ENCODE peak calls at places on chromosomes 7 and 10, in five cellular contexts. One of them, this sample, is unnamed.

GRCh38 chr7:134355925-134356324 is 39.2 kb upstream of the SLC35B4 start:
- DNase-seq in GM12878: no peak
- DNase-seq in HEK293T: no peak
- DNase-seq in K562: no peak
- DNase-seq in SK-N-SH: no peak
- DNase-seq in this sample: peak

GRCh38 chr7:140404565-140405080 is 765 bp downstream of the RAB19 start:
- DNase-seq in GM12878: no peak
- DNase-seq in HEK293T: no peak
- DNase-seq in K562: no peak
- DNase-seq in SK-N-SH: no peak
- DNase-seq in this sample: no peak

GRCh38 chr7:1818581-1819200 is 148.6 kb downstream of the ELFN1 start:
- DNase-seq in GM12878: no peak
- DNase-seq in HEK293T: no peak
- DNase-seq in K562: no peak
- DNase-seq in SK-N-SH: peak
- DNase-seq in this sample: no peak

GRCh38 chr10:73850863-73851461 is 23.4 kb downstream of the CAMK2G start:
- DNase-seq in GM12878: no peak
- DNase-seq in HEK293T: no peak
- DNase-seq in K562: no peak
- DNase-seq in SK-N-SH: peak
- DNase-seq in this sample: no peak

GRCh38 chr10:24012249-24012803 is 196.6 kb upstream of the KIAA1217 start:
- DNase-seq in GM12878: no peak
- DNase-seq in HEK293T: no peak
- DNase-seq in K562: no peak
- DNase-seq in SK-N-SH: no peak
- DNase-seq in this sample: no peak

GRCh38 chr10:77975086-77975666 is 48.6 kb upstream of the DLG5 start:
- DNase-seq in GM12878: no peak
- DNase-seq in HEK293T: no peak
- DNase-seq in K562: no peak
- DNase-seq in SK-N-SH: no peak
- DNase-seq in this sample: peak

GRCh38 chr10:64067009-64067606 is 545.9 kb downstream of the REEP3 start:
- DNase-seq in GM12878: no peak
- DNase-seq in HEK293T: no peak
- DNase-seq in K562: no peak
- DNase-seq in SK-N-SH: no peak
- DNase-seq in this sample: no peak

GRCh38 chr7:143519411-143520131 is 41.9 kb downstream of the TAS2R41 start:
- DNase-seq in GM12878: no peak
- DNase-seq in HEK293T: no peak
- DNase-seq in K562: no peak
- DNase-seq in SK-N-SH: no peak
- DNase-seq in this sample: no peak

GRCh38 chr10:86207226-86207625 is 159.4 kb downstream of the GRID1 start:
- DNase-seq in GM12878: no peak
- DNase-seq in HEK293T: no peak
- DNase-seq in K562: no peak
- DNase-seq in SK-N-SH: no peak
- DNase-seq in this sample: no peak

GRCh38 chr7:117066668-117067067 is 113.4 kb downstream of the ST7 start:
- DNase-seq in GM12878: no peak
- DNase-seq in HEK293T: no peak
- DNase-seq in K562: no peak
- DNase-seq in SK-N-SH: no peak
- DNase-seq in this sample: no peak

GRCh38 chr10:88070080-88070880 is 206.9 kb downstream of the PTEN start:
- DNase-seq in GM12878: peak
- DNase-seq in HEK293T: peak
- DNase-seq in K562: no peak
- DNase-seq in SK-N-SH: no peak
- DNase-seq in this sample: no peak

GRCh38 chr7:115087437-115087836 is 165.5 kb downstream of the MDFIC start:
- DNase-seq in GM12878: no peak
- DNase-seq in HEK293T: no peak
- DNase-seq in K562: no peak
- DNase-seq in SK-N-SH: no peak
- DNase-seq in this sample: peak

GRCh38 chr10:119444866-119445265 is 97.7 kb downstream of the RGS10 start:
- DNase-seq in GM12878: no peak
- DNase-seq in HEK293T: no peak
- DNase-seq in K562: no peak
- DNase-seq in SK-N-SH: no peak
- DNase-seq in this sample: no peak

GRCh38 chr7:26843696-26844095 is 20.7 kb downstream of the SKAP2 start:
- DNase-seq in GM12878: no peak
- DNase-seq in HEK293T: peak
- DNase-seq in K562: no peak
- DNase-seq in SK-N-SH: no peak
- DNase-seq in this sample: no peak

GRCh38 chr7:130006771-130007170 is 44.4 kb downstream of the ZC3HC1 start:
- DNase-seq in GM12878: no peak
- DNase-seq in HEK293T: no peak
- DNase-seq in K562: no peak
- DNase-seq in SK-N-SH: no peak
- DNase-seq in this sample: no peak

GRCh38 chr10:84217746-84218145 is 7.6 kb downstream of the LRIT2 start:
- DNase-seq in GM12878: no peak
- DNase-seq in HEK293T: no peak
- DNase-seq in K562: no peak
- DNase-seq in SK-N-SH: no peak
- DNase-seq in this sample: no peak

GRCh38 chr10:46518028-46518725 is 38.3 kb downstream of the GPRIN2 start:
- DNase-seq in GM12878: no peak
- DNase-seq in HEK293T: no peak
- DNase-seq in K562: no peak
- DNase-seq in SK-N-SH: no peak
- DNase-seq in this sample: no peak

GRCh38 chr7:100160067-100160466 is 1.5 kb upstream of the TRAPPC14 start:
- DNase-seq in GM12878: no peak
- DNase-seq in HEK293T: no peak
- DNase-seq in K562: no peak
- DNase-seq in SK-N-SH: no peak
- DNase-seq in this sample: no peak

GRCh38 chr10:104146871-104147270 is 24.9 kb downstream of the SFR1 start:
- DNase-seq in GM12878: no peak
- DNase-seq in HEK293T: no peak
- DNase-seq in K562: no peak
- DNase-seq in SK-N-SH: no peak
- DNase-seq in this sample: no peak

GRCh38 chr10:129642427-129642826 is 175.4 kb downstream of the MGMT start:
- DNase-seq in GM12878: no peak
- DNase-seq in HEK293T: no peak
- DNase-seq in K562: no peak
- DNase-seq in SK-N-SH: no peak
- DNase-seq in this sample: peak

GRCh38 chr7:145497911-145498525 is 618.6 kb upstream of the CNTNAP2 start:
- DNase-seq in GM12878: no peak
- DNase-seq in HEK293T: no peak
- DNase-seq in K562: no peak
- DNase-seq in SK-N-SH: no peak
- DNase-seq in this sample: no peak

GRCh38 chr10:115918812-115919211 is 354.2 kb downstream of the GFRA1 start:
- DNase-seq in GM12878: no peak
- DNase-seq in HEK293T: no peak
- DNase-seq in K562: no peak
- DNase-seq in SK-N-SH: no peak
- DNase-seq in this sample: no peak

GRCh38 chr10:42594246-42594650 is 44.1 kb downstream of the ZNF33B start:
- DNase-seq in GM12878: no peak
- DNase-seq in HEK293T: no peak
- DNase-seq in K562: no peak
- DNase-seq in SK-N-SH: no peak
- DNase-seq in this sample: no peak

GRCh38 chr7:141660259-141660658 is 41.7 kb downstream of the DENND11 start:
- DNase-seq in GM12878: no peak
- DNase-seq in HEK293T: no peak
- DNase-seq in K562: no peak
- DNase-seq in SK-N-SH: no peak
- DNase-seq in this sample: no peak

GRCh38 chr10:323651-324293 is 188.5 kb downstream of the ZMYND11 start:
- DNase-seq in GM12878: peak
- DNase-seq in HEK293T: no peak
- DNase-seq in K562: peak
- DNase-seq in SK-N-SH: no peak
- DNase-seq in this sample: peak

GRCh38 chr7:55366461-55367138 is 1.5 kb downstream of the LANCL2 start:
- DNase-seq in GM12878: peak
- DNase-seq in HEK293T: peak
- DNase-seq in K562: peak
- DNase-seq in SK-N-SH: peak
- DNase-seq in this sample: peak
- TF ChIP-seq FOXM1 in GM12878: no peak
- TF ChIP-seq FOXM1 in HEK293T: no peak
- TF ChIP-seq FOXM1 in K562: peak
- TF ChIP-seq FOXM1 in SK-N-SH: peak
- TF ChIP-seq FOXM1 in this sample: no peak

GRCh38 chr7:138000081-138000701 is 1.7 kb downstream of the CREB3L2 start:
- DNase-seq in GM12878: no peak
- DNase-seq in HEK293T: peak
- DNase-seq in K562: peak
- DNase-seq in SK-N-SH: no peak
- DNase-seq in this sample: peak
- TF ChIP-seq FOXM1 in GM12878: no peak
- TF ChIP-seq FOXM1 in HEK293T: no peak
- TF ChIP-seq FOXM1 in K562: no peak
- TF ChIP-seq FOXM1 in SK-N-SH: no peak
- TF ChIP-seq FOXM1 in this sample: no peak

DNA sequence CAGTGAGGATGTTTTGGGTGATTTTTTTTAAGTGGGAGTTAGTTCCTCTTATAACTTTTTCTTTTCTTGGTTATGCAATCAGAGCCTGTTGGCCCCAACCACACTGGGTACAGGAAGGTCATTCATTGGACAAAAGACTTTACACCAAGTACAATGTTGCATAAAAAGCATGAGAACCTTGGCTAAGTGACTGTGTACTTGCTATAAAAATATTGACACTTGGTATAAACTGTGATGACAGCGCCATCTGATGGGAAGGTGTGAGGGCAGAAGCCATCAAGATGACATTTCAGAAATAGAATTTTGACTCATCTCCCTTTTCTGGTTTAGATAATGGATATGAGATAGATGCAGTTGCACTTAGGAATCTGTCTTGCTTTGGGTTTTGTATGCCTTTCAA is 126.4 kb upstream of the CCDC6 start:
- DNase-seq in GM12878: peak
- DNase-seq in HEK293T: peak
- DNase-seq in K562: peak
- DNase-seq in SK-N-SH: peak
- DNase-seq in this sample: peak
- TF ChIP-seq FOXM1 in GM12878: no peak
- TF ChIP-seq FOXM1 in HEK293T: no peak
- TF ChIP-seq FOXM1 in K562: no peak
- TF ChIP-seq FOXM1 in SK-N-SH: no peak
- TF ChIP-seq FOXM1 in this sample: no peak

GRCh38 chr7:69189406-69189805 is 408.9 kb upstream of the AUTS2 start:
- DNase-seq in GM12878: no peak
- DNase-seq in HEK293T: no peak
- DNase-seq in K562: no peak
- DNase-seq in SK-N-SH: no peak
- DNase-seq in this sample: no peak
- TF ChIP-seq FOXM1 in GM12878: no peak
- TF ChIP-seq FOXM1 in HEK293T: no peak
- TF ChIP-seq FOXM1 in K562: no peak
- TF ChIP-seq FOXM1 in SK-N-SH: no peak
- TF ChIP-seq FOXM1 in this sample: no peak

DNA sequence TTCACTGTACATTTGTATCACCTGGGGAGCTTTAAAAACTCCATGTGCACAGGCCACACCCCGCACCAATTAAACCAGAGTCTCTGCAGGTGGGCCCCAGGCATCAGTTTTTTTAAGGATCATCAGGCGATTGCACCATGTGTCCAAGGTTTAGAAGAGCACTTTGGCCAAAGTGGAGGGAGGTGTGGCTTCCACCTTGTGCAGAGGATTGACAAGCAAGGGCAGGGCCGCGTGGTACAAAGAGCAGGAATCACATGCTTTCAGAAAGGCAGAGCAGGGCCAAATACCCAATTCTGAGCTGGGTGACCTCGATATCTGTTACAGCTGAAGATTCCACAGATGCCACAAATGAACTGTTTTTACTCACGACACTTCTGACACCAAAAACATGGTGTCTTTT is 52.4 kb downstream of the NOC3L start:
- DNase-seq in GM12878: no peak
- DNase-seq in HEK293T: no peak
- DNase-seq in K562: no peak
- DNase-seq in SK-N-SH: no peak
- DNase-seq in this sample: peak
- TF ChIP-seq FOXM1 in GM12878: no peak
- TF ChIP-seq FOXM1 in HEK293T: no peak
- TF ChIP-seq FOXM1 in K562: no peak
- TF ChIP-seq FOXM1 in SK-N-SH: no peak
- TF ChIP-seq FOXM1 in this sample: no peak

GRCh38 chr7:94277236-94277635 is 117.5 kb upstream of the COL1A2 start:
- DNase-seq in GM12878: no peak
- DNase-seq in HEK293T: no peak
- DNase-seq in K562: no peak
- DNase-seq in SK-N-SH: no peak
- DNase-seq in this sample: no peak
- TF ChIP-seq FOXM1 in GM12878: no peak
- TF ChIP-seq FOXM1 in HEK293T: no peak
- TF ChIP-seq FOXM1 in K562: no peak
- TF ChIP-seq FOXM1 in SK-N-SH: no peak
- TF ChIP-seq FOXM1 in this sample: no peak

DNA sequence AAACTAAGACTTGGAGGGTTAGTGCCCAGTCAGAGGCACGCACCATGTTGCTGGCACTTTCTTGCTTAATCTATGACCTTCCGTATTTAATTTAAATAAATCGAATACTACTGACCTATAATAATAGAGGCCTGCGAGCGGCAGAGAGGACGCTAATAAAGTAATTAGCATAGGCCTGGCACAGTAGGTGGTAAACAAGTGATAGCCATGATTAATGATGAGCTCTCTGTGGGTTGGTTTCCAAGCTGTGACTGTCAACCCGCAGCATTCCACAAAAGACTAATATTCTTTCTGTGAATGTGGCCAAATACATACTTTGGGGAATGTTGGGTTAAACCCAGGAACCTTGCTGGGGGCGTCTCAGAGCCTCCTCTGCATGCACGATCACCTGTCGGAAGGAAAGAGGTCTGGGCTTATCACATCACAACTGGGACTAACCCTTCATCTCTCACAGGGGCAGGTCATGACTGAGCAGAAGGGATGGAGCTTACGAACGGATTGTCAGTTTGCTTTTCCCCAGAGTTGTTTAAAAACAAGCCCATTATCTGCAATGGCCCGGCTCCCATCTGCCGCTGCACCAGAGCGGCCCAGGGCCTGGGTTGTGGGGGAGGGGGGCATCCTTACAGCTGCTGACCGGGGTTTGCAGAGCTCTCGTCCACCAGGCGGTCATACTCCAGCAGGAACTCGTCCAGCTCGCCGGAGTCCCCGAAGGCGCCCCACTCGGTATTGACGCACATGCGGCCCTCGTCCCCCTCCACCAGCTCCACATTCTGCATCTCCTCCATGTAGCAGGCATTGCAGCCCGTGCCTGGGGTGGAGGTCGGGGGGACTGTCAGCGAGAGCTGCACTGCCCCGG is 6.1 kb upstream of the MYL7 start:
- DNase-seq in GM12878: no peak
- DNase-seq in HEK293T: no peak
- DNase-seq in K562: peak
- DNase-seq in SK-N-SH: peak
- DNase-seq in this sample: no peak
- TF ChIP-seq FOXM1 in GM12878: no peak
- TF ChIP-seq FOXM1 in HEK293T: no peak
- TF ChIP-seq FOXM1 in K562: no peak
- TF ChIP-seq FOXM1 in SK-N-SH: no peak
- TF ChIP-seq FOXM1 in this sample: no peak

This sample was measured in HepG2.